ENCODE peak calls at places on chromosome 1, in ten cellular contexts. One of them, this sample, is unnamed. For H3K4me1, the result is how much of the 10 kb centered on the place peaks cover.

GRCh38 chr1:6513296-6513928 is 21.9 kb upstream of the PLEKHG5 start:
- DNase-seq in tibial nerve: no peak
- DNase-seq in HCT116: no peak
- DNase-seq in IMR-90: no peak
- DNase-seq in K562: no peak
- DNase-seq in ovary: no peak
- DNase-seq in adrenal gland: no peak
- DNase-seq in heart left ventricle: peak
- DNase-seq in stomach: no peak
- DNase-seq in upper lobe of left lung: no peak
- DNase-seq in this sample: no peak

GRCh38 chr1:232317336-232317735 is 312.6 kb downstream of the SIPA1L2 start:
- DNase-seq in heart left ventricle: no peak
- DNase-seq in tibial nerve: no peak
- DNase-seq in HCT116: no peak
- DNase-seq in K562: no peak
- DNase-seq in adrenal gland: no peak
- DNase-seq in upper lobe of left lung: no peak
- DNase-seq in ovary: no peak
- DNase-seq in IMR-90: no peak
- DNase-seq in stomach: no peak
- DNase-seq in this sample: no peak

GRCh38 chr1:205596876-205597275 is 34.9 kb downstream of the ELK4 start:
- DNase-seq in tibial nerve: no peak
- DNase-seq in adrenal gland: peak
- DNase-seq in ovary: no peak
- DNase-seq in HCT116: no peak
- DNase-seq in IMR-90: no peak
- DNase-seq in K562: no peak
- DNase-seq in heart left ventricle: no peak
- DNase-seq in upper lobe of left lung: no peak
- DNase-seq in stomach: no peak
- DNase-seq in this sample: no peak

GRCh38 chr1:24022611-24023359 is 42.7 kb upstream of the SRSF10 start:
- DNase-seq in tibial nerve: no peak
- DNase-seq in IMR-90: peak
- DNase-seq in adrenal gland: peak
- DNase-seq in HCT116: no peak
- DNase-seq in stomach: no peak
- DNase-seq in K562: peak
- DNase-seq in heart left ventricle: no peak
- DNase-seq in upper lobe of left lung: no peak
- DNase-seq in ovary: no peak
- DNase-seq in this sample: peak

GRCh38 chr1:223609961-223610360 is 55.5 kb downstream of the CAPN8 start:
- DNase-seq in upper lobe of left lung: no peak
- DNase-seq in heart left ventricle: no peak
- DNase-seq in adrenal gland: no peak
- DNase-seq in K562: no peak
- DNase-seq in ovary: no peak
- DNase-seq in tibial nerve: no peak
- DNase-seq in IMR-90: no peak
- DNase-seq in HCT116: no peak
- DNase-seq in stomach: no peak
- DNase-seq in this sample: no peak

GRCh38 chr1:204046346-204046745 is 26.6 kb upstream of the SOX13 start:
- DNase-seq in upper lobe of left lung: no peak
- DNase-seq in heart left ventricle: no peak
- DNase-seq in tibial nerve: no peak
- DNase-seq in stomach: no peak
- DNase-seq in K562: no peak
- DNase-seq in ovary: no peak
- DNase-seq in HCT116: no peak
- DNase-seq in IMR-90: no peak
- DNase-seq in adrenal gland: no peak
- DNase-seq in this sample: no peak

GRCh38 chr1:43054961-43055360 is 96.3 kb upstream of the SLC2A1 start:
- DNase-seq in IMR-90: peak
- DNase-seq in ovary: no peak
- DNase-seq in stomach: no peak
- DNase-seq in heart left ventricle: no peak
- DNase-seq in HCT116: no peak
- DNase-seq in upper lobe of left lung: no peak
- DNase-seq in K562: no peak
- DNase-seq in adrenal gland: no peak
- DNase-seq in tibial nerve: no peak
- DNase-seq in this sample: no peak

GRCh38 chr1:14606632-14607031 is 8.1 kb downstream of the KAZN start:
- DNase-seq in heart left ventricle: no peak
- DNase-seq in adrenal gland: no peak
- DNase-seq in stomach: no peak
- DNase-seq in ovary: no peak
- DNase-seq in upper lobe of left lung: no peak
- DNase-seq in tibial nerve: no peak
- DNase-seq in HCT116: no peak
- DNase-seq in K562: no peak
- DNase-seq in IMR-90: no peak
- DNase-seq in this sample: no peak

DNA sequence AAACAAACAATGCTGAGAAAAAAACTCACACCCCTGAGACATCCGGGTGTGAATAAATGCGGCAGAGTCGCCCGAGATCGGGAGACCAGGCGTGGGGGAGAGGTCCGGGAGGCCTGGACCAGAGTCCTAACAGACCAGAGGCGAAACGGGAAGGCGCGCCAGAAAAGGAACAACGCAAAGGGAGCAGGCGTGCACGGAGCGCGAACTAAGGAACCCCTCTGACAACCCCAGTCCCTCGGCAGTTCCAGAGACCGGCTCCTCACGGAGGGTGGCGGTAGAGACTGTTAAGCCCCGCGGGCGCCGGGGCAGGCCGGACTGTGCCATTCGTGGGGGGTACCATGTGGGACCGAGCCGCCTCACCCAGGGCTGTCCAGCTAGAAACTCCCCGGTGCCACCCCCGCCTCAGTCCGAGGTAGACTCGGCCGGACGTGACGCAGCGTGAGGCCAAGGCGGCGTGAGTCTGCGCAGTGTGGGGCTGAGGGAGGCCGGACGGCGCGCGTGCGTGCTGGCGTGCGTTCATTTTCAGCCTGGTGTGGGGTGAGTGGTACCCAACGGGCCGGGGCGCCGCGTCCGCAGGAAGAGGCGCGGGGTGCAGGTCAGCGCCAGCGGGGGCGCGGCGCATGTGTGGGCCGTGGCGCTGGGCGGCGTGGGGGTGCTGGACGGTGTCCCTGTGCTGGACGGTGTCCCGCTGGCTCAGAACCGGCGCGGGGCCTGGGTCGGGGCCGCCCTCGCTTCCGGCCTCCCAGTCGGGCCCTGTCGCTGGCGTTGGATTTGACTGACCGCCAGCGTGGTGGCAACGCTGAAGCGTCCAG is at the start of gene PARK7:
- DNase-seq in HCT116: peak
- DNase-seq in K562: peak
- DNase-seq in IMR-90: peak
- DNase-seq in stomach: peak
- DNase-seq in adrenal gland: peak
- DNase-seq in upper lobe of left lung: peak
- DNase-seq in heart left ventricle: peak
- DNase-seq in tibial nerve: peak
- DNase-seq in ovary: peak
- DNase-seq in this sample: peak
- TF ChIP-seq POLR2A in HCT116: peak
- TF ChIP-seq POLR2A in K562: peak
- TF ChIP-seq POLR2A in IMR-90: peak
- TF ChIP-seq POLR2A in stomach: no peak
- TF ChIP-seq POLR2A in adrenal gland: peak
- TF ChIP-seq POLR2A in upper lobe of left lung: peak
- TF ChIP-seq POLR2A in heart left ventricle: peak
- TF ChIP-seq POLR2A in tibial nerve: peak
- TF ChIP-seq POLR2A in ovary: peak
- TF ChIP-seq POLR2A in this sample: peak

GRCh38 chr1:54272772-54273091 is 72.8 kb downstream of the MRPL37 start:
- DNase-seq in ovary: no peak
- DNase-seq in adrenal gland: no peak
- DNase-seq in heart left ventricle: no peak
- DNase-seq in IMR-90: no peak
- DNase-seq in K562: no peak
- DNase-seq in tibial nerve: no peak
- DNase-seq in HCT116: no peak
- DNase-seq in upper lobe of left lung: no peak
- DNase-seq in stomach: no peak
- DNase-seq in this sample: no peak

GRCh38 chr1:54273092-54273836 is 73.3 kb downstream of the MRPL37 start:
- DNase-seq in heart left ventricle: no peak
- DNase-seq in tibial nerve: peak
- DNase-seq in stomach: peak
- DNase-seq in IMR-90: peak
- DNase-seq in ovary: peak
- DNase-seq in upper lobe of left lung: no peak
- DNase-seq in adrenal gland: peak
- DNase-seq in HCT116: no peak
- DNase-seq in K562: peak
- DNase-seq in this sample: peak

GRCh38 chr1:54270543-54270942 is 70.6 kb downstream of the MRPL37 start:
- DNase-seq in ovary: no peak
- DNase-seq in HCT116: no peak
- DNase-seq in K562: no peak
- DNase-seq in upper lobe of left lung: no peak
- DNase-seq in tibial nerve: no peak
- DNase-seq in adrenal gland: no peak
- DNase-seq in IMR-90: no peak
- DNase-seq in heart left ventricle: no peak
- DNase-seq in stomach: no peak
- DNase-seq in this sample: no peak

GRCh38 chr1:54272134-54272533 is 72.2 kb downstream of the MRPL37 start:
- DNase-seq in adrenal gland: no peak
- DNase-seq in ovary: no peak
- DNase-seq in HCT116: no peak
- DNase-seq in stomach: no peak
- DNase-seq in K562: no peak
- DNase-seq in upper lobe of left lung: no peak
- DNase-seq in heart left ventricle: no peak
- DNase-seq in tibial nerve: no peak
- DNase-seq in IMR-90: no peak
- DNase-seq in this sample: no peak

DNA sequence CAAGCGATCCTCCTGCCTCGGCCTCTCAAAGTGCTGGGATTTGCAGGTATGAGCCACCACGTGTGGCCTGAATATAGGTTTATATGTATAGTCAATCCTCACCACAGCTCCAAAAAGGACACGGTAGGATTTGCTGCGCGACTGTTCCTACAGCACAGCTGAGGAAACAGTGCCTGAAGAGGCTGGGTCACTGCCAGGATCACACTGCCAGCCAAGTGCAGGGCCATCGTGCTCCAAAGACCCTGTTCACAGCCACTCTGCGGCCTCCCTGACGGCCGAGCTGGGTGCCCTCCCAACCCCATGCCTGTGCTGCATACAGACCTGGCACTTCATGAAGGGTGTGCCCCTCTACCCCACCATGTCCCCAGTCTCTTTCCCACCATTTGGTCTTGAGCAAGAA is 71.4 kb downstream of the MRPL37 start:
- DNase-seq in K562: no peak
- DNase-seq in upper lobe of left lung: no peak
- DNase-seq in IMR-90: no peak
- DNase-seq in stomach: peak
- DNase-seq in ovary: no peak
- DNase-seq in HCT116: no peak
- DNase-seq in heart left ventricle: no peak
- DNase-seq in tibial nerve: no peak
- DNase-seq in adrenal gland: no peak
- DNase-seq in this sample: no peak
- H3K27ac ChIP-seq in K562: no peak
- H3K27ac ChIP-seq in upper lobe of left lung: no peak
- H3K27ac ChIP-seq in IMR-90: no peak
- H3K27ac ChIP-seq in stomach: peak
- H3K27ac ChIP-seq in ovary: peak
- H3K27ac ChIP-seq in HCT116: no peak
- H3K27ac ChIP-seq in heart left ventricle: no peak
- H3K27ac ChIP-seq in tibial nerve: peak
- H3K27ac ChIP-seq in adrenal gland: no peak
- H3K27ac ChIP-seq in this sample: peak

GRCh38 chr1:196102826-196103225 is 505.4 kb downstream of the KCNT2 start:
- DNase-seq in stomach: no peak
- DNase-seq in upper lobe of left lung: no peak
- DNase-seq in tibial nerve: no peak
- DNase-seq in HCT116: no peak
- DNase-seq in heart left ventricle: no peak
- DNase-seq in ovary: no peak
- DNase-seq in IMR-90: no peak
- DNase-seq in K562: no peak
- DNase-seq in adrenal gland: no peak
- DNase-seq in this sample: no peak

GRCh38 chr1:196105901-196106300 is 502.3 kb downstream of the KCNT2 start:
- DNase-seq in upper lobe of left lung: no peak
- DNase-seq in adrenal gland: no peak
- DNase-seq in tibial nerve: no peak
- DNase-seq in IMR-90: no peak
- DNase-seq in K562: no peak
- DNase-seq in heart left ventricle: no peak
- DNase-seq in stomach: no peak
- DNase-seq in HCT116: no peak
- DNase-seq in ovary: no peak
- DNase-seq in this sample: no peak
- H3K4me1 ChIP-seq in upper lobe of left lung: under half
- H3K4me1 ChIP-seq in adrenal gland: under half
- H3K4me1 ChIP-seq in tibial nerve: under half
- H3K4me1 ChIP-seq in IMR-90: under half
- H3K4me1 ChIP-seq in K562: under half
- H3K4me1 ChIP-seq in heart left ventricle: under half
- H3K4me1 ChIP-seq in stomach: under half
- H3K4me1 ChIP-seq in HCT116: under half
- H3K4me1 ChIP-seq in ovary: under half
- H3K4me1 ChIP-seq in this sample: under half

GRCh38 chr1:183473286-183473536 is 912 bp downstream of the SMG7 start:
- DNase-seq in upper lobe of left lung: no peak
- DNase-seq in stomach: no peak
- DNase-seq in IMR-90: no peak
- DNase-seq in tibial nerve: no peak
- DNase-seq in ovary: no peak
- DNase-seq in heart left ventricle: no peak
- DNase-seq in K562: no peak
- DNase-seq in HCT116: no peak
- DNase-seq in adrenal gland: no peak
- DNase-seq in this sample: no peak

GRCh38 chr1:183470147-183470960 is 1.9 kb upstream of the SMG7 start:
- DNase-seq in IMR-90: peak
- DNase-seq in HCT116: peak
- DNase-seq in stomach: peak
- DNase-seq in tibial nerve: peak
- DNase-seq in adrenal gland: peak
- DNase-seq in upper lobe of left lung: peak
- DNase-seq in K562: peak
- DNase-seq in ovary: peak
- DNase-seq in heart left ventricle: peak
- DNase-seq in this sample: peak

GRCh38 chr1:183472488-183473285 is at the start of gene SMG7:
- DNase-seq in HCT116: no peak
- DNase-seq in stomach: peak
- DNase-seq in IMR-90: peak
- DNase-seq in K562: peak
- DNase-seq in heart left ventricle: peak
- DNase-seq in upper lobe of left lung: peak
- DNase-seq in tibial nerve: peak
- DNase-seq in ovary: peak
- DNase-seq in adrenal gland: no peak
- DNase-seq in this sample: peak

GRCh38 chr1:183470961-183471747 is 1.1 kb upstream of the SMG7 start:
- DNase-seq in upper lobe of left lung: peak
- DNase-seq in IMR-90: peak
- DNase-seq in ovary: peak
- DNase-seq in heart left ventricle: peak
- DNase-seq in tibial nerve: peak
- DNase-seq in K562: peak
- DNase-seq in HCT116: peak
- DNase-seq in adrenal gland: peak
- DNase-seq in stomach: peak
- DNase-seq in this sample: peak

DNA sequence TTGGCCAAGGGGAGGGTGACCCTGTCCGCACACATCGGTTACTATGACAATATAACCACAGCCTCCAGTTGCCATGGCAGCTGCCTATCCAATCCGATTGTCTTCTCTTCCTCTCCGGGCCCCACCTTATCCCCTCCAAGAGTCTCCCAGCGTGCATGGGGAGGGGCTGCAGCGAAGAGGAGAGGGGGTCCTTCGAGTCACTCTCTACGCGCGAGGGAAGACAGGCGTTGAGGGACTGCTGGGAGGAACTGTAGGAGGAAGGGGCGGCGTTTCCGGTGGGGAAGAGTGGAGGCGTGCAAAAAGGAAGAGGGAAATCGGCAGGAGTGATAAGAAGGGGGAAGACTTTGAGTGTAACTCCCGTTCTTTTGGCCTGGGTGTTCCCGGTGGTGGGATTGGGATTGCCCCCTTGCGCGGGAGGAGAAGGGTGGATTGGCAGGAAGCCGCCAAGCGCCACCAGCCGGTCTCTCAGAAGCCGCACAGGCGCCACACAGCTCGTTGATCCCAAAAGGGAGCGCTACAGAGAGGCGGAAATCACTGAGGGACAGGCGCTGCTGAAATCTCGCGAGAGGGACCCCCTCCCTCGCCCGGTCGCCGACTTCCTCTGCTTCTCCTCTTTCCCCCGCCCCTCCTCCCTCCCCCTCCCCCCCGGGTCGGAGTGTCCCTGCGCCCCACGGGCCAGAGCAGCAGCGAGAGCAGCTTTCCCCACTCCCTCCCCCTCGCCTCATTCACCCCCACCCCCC is 381 bp upstream of the SMG7 start:
- DNase-seq in upper lobe of left lung: peak
- DNase-seq in tibial nerve: peak
- DNase-seq in stomach: peak
- DNase-seq in HCT116: peak
- DNase-seq in ovary: peak
- DNase-seq in IMR-90: peak
- DNase-seq in heart left ventricle: peak
- DNase-seq in adrenal gland: peak
- DNase-seq in K562: peak
- DNase-seq in this sample: peak
- TF ChIP-seq POLR2A in upper lobe of left lung: no peak
- TF ChIP-seq POLR2A in tibial nerve: peak
- TF ChIP-seq POLR2A in stomach: no peak
- TF ChIP-seq POLR2A in HCT116: no peak
- TF ChIP-seq POLR2A in ovary: peak
- TF ChIP-seq POLR2A in IMR-90: no peak
- TF ChIP-seq POLR2A in heart left ventricle: no peak
- TF ChIP-seq POLR2A in adrenal gland: peak
- TF ChIP-seq POLR2A in K562: no peak
- TF ChIP-seq POLR2A in this sample: peak